ENCODE peak calls at places on chromosomes 16 and 17, in four cellular contexts. U, H, D and C are unnamed samples.
A peak's percentile ranks its signal among the peaks of the same experiment; 100 is the strongest.

GRCh38 chr17:46044286-46044928 is 45.4 kb downstream of the STH start:
- DNase-seq in D (peak; percentile 58), H (peak; percentile 87), U (peak; percentile 59), C (no peak)

GRCh38 chr16:55292491-55292890 is 31.5 kb upstream of the IRX6 start:
- DNase-seq in D (no peak), U (no peak), H (no peak), C (no peak)

GRCh38 chr17:27414271-27414670 is 42.0 kb upstream of the KSR1 start:
- DNase-seq in D (no peak), H (no peak), U (no peak), C (no peak)

GRCh38 chr17:63696381-63696961 is 3.5 kb downstream of the LIMD2 start:
- DNase-seq in H (no peak), U (peak; percentile 58), D (peak; percentile 36), C (no peak)

GRCh38 chr17:58269557-58270291 is 11.0 kb downstream of the MPO start:
- DNase-seq in D (no peak), U (no peak), H (no peak), C (no peak)

GRCh38 chr16:4801051-4801961 is 1.1 kb downstream of the ROGDI start:
- DNase-seq in H (peak; percentile 17), D (no peak), U (no peak), C (no peak)

GRCh38 chr16:80198265-80198994 is 342.4 kb upstream of the DYNLRB2 start:
- DNase-seq in U (no peak), D (no peak), H (peak; percentile 10), C (no peak)

GRCh38 chr17:69506489-69506888 is 92.0 kb downstream of the MAP2K6 start:
- DNase-seq in U (no peak), H (no peak), D (no peak), C (no peak)

GRCh38 chr17:72887917-72888316 is 204.6 kb downstream of the SLC39A11 start:
- DNase-seq in D (no peak), U (no peak), H (no peak), C (no peak)

GRCh38 chr16:55000595-55000994 is 69.9 kb downstream of the IRX5 start:
- DNase-seq in H (no peak), D (no peak), U (no peak), C (no peak)

GRCh38 chr16:20675488-20676267 is 21.8 kb downstream of the ACSM1 start:
- DNase-seq in H (peak; percentile 91), U (no peak), D (no peak), C (peak; percentile 44)

GRCh38 chr16:11791144-11791828 is 5.8 kb downstream of the ZC3H7A start:
- DNase-seq in U (no peak), H (no peak), D (no peak), C (no peak)

GRCh38 chr17:79005063-79005861 is 4.3 kb downstream of the CANT1 start:
- DNase-seq in U (no peak), D (no peak), H (peak; percentile 93), C (no peak)

GRCh38 chr17:48611213-48611612 is 396 bp upstream of the HOXB7 start:
- DNase-seq in D (no peak), U (no peak), H (no peak), C (no peak)

GRCh38 chr16:87954361-87954760 is 3.1 kb downstream of the BANP start:
- DNase-seq in H (no peak), U (no peak), D (no peak), C (no peak)

GRCh38 chr16:56241596-56241995 is 50.3 kb downstream of the GNAO1 start:
- DNase-seq in D (no peak), U (no peak), H (no peak), C (no peak)

GRCh38 chr16:77551352-77551751 is 116.5 kb upstream of the ADAMTS18 start:
- DNase-seq in D (no peak), U (no peak), H (no peak), C (no peak)

GRCh38 chr17:46764709-46765401 is 53.6 kb downstream of the WNT3 start:
- DNase-seq in U (no peak), H (no peak), D (no peak), C (peak; percentile 84)

GRCh38 chr16:9296273-9296593 is 204.8 kb downstream of the HAPSTR1 start:
- DNase-seq in H (peak; percentile 58), U (no peak), D (no peak), C (no peak)
- H3K27ac ChIP-seq in H (no peak overlapping the region), U (no peak overlapping the region), D (no peak overlapping the region), C (no peak overlapping the region)

DNA sequence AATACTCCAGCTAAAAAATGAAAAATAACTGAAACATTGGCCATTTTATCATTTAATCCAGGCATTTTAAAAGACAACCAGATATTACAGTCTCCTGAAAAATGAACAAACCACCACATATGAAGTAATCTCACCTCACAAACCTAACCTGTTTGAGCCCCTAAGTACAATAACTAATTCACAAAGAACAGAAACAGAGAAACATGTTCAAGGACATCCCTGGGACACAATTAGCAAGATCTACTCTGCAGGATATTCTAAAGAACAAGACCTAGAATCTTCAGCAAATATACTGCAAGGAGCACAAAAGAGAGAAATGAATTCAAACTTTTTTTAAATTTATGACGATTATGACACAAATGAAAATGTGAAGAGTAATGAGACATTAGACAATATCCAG is 50.8 kb upstream of the ANKFY1 start:
- DNase-seq in U (no peak), H (no peak), D (no peak), C (no peak)
- H3K4me1 ChIP-seq in U (peaks cover 15% of the 10 kb centered on the region), H (peaks cover 12% of the 10 kb centered on the region), D (no peaks in the 10 kb centered on the region), C (peaks cover 13% of the 10 kb centered on the region)

GRCh38 chr17:412211-413015 is 59.8 kb upstream of the RPH3AL start:
- DNase-seq in D (peak; percentile 53), U (peak; percentile 69), H (peak; percentile 62), C (no peak)
- H3K4me3 ChIP-seq in D (no peak overlapping the region), U (peak overlapping the region; percentile 22), H (no peak overlapping the region), C (peak overlapping the region; percentile 15)

GRCh38 chr17:50186661-50187402 is 14.6 kb downstream of the COL1A1 start:
- DNase-seq in D (no peak), H (no peak), U (no peak), C (no peak)

GRCh38 chr17:50188521-50189395 is 12.7 kb downstream of the COL1A1 start:
- DNase-seq in H (no peak), U (no peak), D (no peak), C (no peak)

GRCh38 chr17:50185724-50186545 is 15.5 kb downstream of the COL1A1 start:
- DNase-seq in U (no peak), H (no peak), D (no peak), C (no peak)

GRCh38 chr17:50187741-50188520 is 13.5 kb downstream of the COL1A1 start:
- DNase-seq in D (no peak), U (no peak), H (no peak), C (no peak)

DNA sequence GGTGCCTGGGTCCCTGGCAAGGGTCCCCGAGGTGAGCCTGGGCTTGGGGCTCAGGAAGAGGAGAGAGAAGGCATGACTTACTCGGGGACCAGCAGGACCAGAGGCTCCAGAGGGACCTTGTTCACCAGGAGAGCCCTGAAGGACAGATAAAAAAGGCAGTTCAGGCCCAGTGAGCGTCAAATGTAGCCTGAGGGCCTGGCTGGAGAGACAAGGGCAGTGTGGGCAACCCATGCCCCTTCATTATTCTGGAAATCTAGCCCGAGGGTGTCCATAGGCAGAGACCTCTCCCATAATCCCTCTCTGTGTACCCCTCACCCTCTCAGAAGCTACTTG is 14.1 kb downstream of the COL1A1 start:
- DNase-seq in D (no peak), U (no peak), H (no peak), C (no peak)
- H3K27ac ChIP-seq in D (no peak overlapping the region), U (no peak overlapping the region), H (no peak overlapping the region), C (peak overlapping the region; percentile 59)

GRCh38 chr16:83973077-83973476 is 5.0 kb downstream of the NECAB2 start:
- DNase-seq in H (no peak), U (no peak), D (no peak), C (no peak)

GRCh38 chr16:83972256-83973008 is 4.4 kb downstream of the NECAB2 start:
- DNase-seq in U (no peak), D (no peak), H (no peak), C (no peak)

GRCh38 chr16:83969771-83970429 is 1.9 kb downstream of the NECAB2 start:
- DNase-seq in D (no peak), H (no peak), U (no peak), C (no peak)

GRCh38 chr16:83970430-83970815 is 2.4 kb downstream of the NECAB2 start:
- DNase-seq in D (no peak), U (no peak), H (no peak), C (peak; percentile 41)

DNA sequence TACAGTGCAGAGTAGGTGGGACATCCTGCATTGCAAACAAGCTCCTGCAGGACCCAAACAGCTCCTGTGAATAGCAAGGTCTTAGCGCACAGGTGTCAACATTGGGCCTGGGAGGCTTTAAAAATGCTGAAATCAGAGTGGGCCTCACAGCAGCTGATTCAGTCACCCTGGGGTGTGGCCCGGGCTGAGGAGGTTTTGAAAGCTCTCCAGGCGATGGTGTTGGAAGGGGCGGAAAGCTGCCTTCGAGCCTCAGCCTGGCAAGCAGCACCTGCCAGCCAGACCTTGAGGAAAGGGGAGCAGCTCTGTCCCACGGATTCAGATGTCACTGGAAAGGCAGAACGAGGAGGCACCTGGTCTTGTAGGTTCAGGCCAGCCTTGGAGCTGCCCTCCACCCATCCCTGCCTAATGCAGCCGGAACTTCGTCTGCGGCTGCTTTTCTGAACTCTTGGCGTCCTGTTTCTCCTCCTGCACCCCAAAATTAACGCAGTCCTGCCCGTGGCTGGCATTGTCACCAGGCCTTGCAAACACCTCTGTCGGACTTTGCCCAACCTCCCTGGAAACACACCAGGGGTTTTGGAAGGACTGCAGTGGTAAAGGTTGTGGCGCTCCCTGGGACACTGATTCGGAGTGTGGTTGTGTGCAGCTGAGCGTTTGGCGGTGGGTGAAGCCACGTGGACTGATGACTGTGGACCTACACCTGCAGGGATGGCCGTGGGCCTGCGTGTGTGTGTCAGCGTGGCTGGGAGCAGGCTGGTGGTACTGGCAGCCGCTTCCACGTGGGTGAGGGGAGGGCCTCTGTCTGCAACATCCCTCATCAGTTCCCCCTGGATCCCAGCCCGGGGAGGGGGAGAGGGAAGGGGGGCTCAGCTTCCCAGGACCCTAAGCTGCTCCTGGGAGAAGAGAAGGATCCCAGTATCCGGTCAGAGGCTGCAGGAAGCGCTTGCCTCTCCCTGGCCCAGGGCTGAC is 3.4 kb downstream of the NECAB2 start:
- DNase-seq in U (no peak), D (no peak), H (peak; percentile 54), C (peak; percentile 70)
- H3K4me1 ChIP-seq in U (no peaks in the 10 kb centered on the region), D (peaks cover 10% of the 10 kb centered on the region), H (no peaks in the 10 kb centered on the region), C (peaks cover 6% of the 10 kb centered on the region)

GRCh38 chr17:76701471-76701967 is 9.2 kb downstream of the MXRA7 start:
- DNase-seq in D (no peak), H (no peak), U (no peak), C (no peak)
- H3K4me3 ChIP-seq in D (peak overlapping the region; percentile 44), H (no peak overlapping the region), U (no peak overlapping the region), C (no peak overlapping the region)

DNA sequence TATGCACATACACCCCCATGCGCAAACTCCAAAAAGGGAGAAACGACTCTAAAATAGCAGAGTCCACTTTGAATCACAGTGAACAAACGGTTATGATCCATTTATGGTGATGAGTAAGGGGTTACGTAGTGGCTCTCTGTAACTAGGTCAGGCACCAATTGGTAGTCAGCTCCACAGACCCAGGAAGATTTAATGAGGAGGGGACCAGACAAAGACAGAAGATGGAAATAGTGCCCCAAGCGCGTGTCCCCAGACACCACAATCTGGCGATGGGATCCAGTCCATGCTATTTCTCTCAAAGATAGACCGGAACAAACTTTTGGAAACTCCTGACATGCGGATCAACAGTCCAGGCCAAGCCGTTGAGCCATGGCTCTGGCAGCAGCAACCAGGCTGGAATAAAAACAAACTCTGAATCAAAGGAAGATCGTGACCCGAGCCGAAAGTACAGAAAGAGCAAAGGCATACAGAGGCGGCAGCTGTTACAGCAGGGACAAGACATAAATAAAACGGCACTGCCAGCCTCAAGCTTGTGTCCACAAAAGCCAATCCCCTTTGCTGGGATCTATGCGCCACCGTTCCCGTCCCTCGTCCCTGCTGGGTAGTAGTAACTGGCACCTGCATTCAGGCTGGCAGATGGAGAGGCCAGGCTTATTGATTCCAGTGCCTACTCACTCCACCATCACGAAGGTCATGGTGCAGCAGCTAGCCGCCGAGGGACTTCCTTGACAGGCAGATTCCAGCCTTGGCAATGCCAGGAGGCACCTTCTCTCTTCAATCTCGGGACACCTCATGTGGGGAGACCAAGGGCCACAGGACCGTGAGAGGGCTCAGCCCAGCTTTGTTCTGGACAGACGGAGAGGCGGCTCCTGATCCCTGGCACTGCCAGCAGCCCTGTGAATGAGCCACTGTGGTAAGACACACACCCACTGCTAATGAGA is 50.2 kb downstream of the CDH11 start:
- DNase-seq in U (no peak), H (no peak), D (no peak), C (peak; percentile 60)
- H3K27ac ChIP-seq in U (no peak overlapping the region), H (no peak overlapping the region), D (peak overlapping the region; percentile 38), C (peak overlapping the region; percentile 34)